ENCODE peak calls at places on chromosome 1, in five cellular contexts. One of them, this sample, is unnamed.
A peak's percentile ranks its signal among the peaks of the same experiment; 100 is the strongest.

GRCh38 chr1:24803987-24804530 is 58.8 kb downstream of the CLIC4 start:
- DNase-seq in uterus: no peak
- DNase-seq in esophagus squamous epithelium: no peak
- DNase-seq in lower leg skin: no peak
- DNase-seq in GM20000: no peak
- DNase-seq in this sample: peak; percentile 25

GRCh38 chr1:79633456-79633855 is 626.9 kb upstream of the ADGRL4 start:
- DNase-seq in esophagus squamous epithelium: no peak
- DNase-seq in lower leg skin: no peak
- DNase-seq in GM20000: no peak
- DNase-seq in uterus: no peak
- DNase-seq in this sample: no peak

GRCh38 chr1:7504438-7504720 is 266.7 kb upstream of the VAMP3 start:
- DNase-seq in esophagus squamous epithelium: no peak
- DNase-seq in lower leg skin: no peak
- DNase-seq in GM20000: no peak
- DNase-seq in uterus: no peak
- DNase-seq in this sample: no peak

GRCh38 chr1:94033849-94034248 is 87.1 kb downstream of the ABCA4 start:
- DNase-seq in uterus: no peak
- DNase-seq in GM20000: no peak
- DNase-seq in lower leg skin: no peak
- DNase-seq in esophagus squamous epithelium: no peak
- DNase-seq in this sample: no peak

GRCh38 chr1:101451888-101452287 is 215.1 kb downstream of the S1PR1 start:
- DNase-seq in lower leg skin: no peak
- DNase-seq in uterus: no peak
- DNase-seq in GM20000: no peak
- DNase-seq in esophagus squamous epithelium: no peak
- DNase-seq in this sample: peak; percentile 13

GRCh38 chr1:42128984-42129383 is 24.2 kb upstream of the GUCA2B start:
- DNase-seq in GM20000: no peak
- DNase-seq in lower leg skin: no peak
- DNase-seq in esophagus squamous epithelium: no peak
- DNase-seq in uterus: no peak
- DNase-seq in this sample: no peak

GRCh38 chr1:15703562-15703961 is 19.4 kb downstream of the PLEKHM2 start:
- DNase-seq in uterus: peak; percentile 86
- DNase-seq in esophagus squamous epithelium: no peak
- DNase-seq in lower leg skin: peak; percentile 86
- DNase-seq in GM20000: no peak
- DNase-seq in this sample: no peak

GRCh38 chr1:43521078-43521477 is 9.6 kb upstream of the PTPRF start:
- DNase-seq in esophagus squamous epithelium: no peak
- DNase-seq in lower leg skin: no peak
- DNase-seq in uterus: no peak
- DNase-seq in GM20000: no peak
- DNase-seq in this sample: no peak

DNA sequence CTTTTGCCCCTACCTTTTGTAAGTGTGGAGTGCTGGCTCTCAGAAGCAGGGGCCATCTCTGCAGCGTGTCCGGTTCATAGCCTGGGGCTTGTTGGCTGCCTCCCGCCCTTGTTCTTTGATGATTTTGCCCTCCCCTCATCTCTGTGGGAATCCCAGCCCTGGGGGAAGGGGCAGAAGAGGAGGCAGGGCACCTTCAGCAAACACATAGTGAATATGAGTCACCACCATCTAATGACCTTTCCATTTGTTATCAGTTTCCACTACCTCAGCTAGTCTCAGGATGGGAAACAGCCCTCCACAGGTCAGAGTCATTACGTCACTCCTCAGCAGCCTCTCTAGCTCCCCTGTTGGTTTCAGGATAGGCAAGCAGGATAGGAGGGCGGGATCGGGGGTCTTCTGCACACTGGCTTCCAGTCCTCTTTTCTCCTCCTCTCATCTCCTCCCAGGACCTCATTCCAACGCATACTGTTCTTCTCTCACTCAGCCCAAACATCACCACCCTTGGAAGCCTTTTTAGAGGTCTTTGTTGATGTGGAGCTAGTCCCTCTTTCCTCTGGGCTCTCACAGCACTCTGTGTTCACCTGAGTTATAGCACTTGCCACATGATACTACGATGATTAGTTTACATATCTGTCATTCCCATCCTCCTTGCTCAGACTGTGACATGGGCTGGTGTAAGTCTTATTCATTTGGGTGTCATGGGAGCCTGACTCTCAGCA is 15.8 kb downstream of the GADD45A start:
- DNase-seq in esophagus squamous epithelium: no peak
- DNase-seq in GM20000: peak; percentile 16
- DNase-seq in lower leg skin: no peak
- DNase-seq in uterus: no peak
- DNase-seq in this sample: peak; percentile 50
- TF ChIP-seq CTCF in esophagus squamous epithelium: no peak
- TF ChIP-seq CTCF in GM20000: no peak
- TF ChIP-seq CTCF in lower leg skin: no peak
- TF ChIP-seq CTCF in uterus: no peak
- TF ChIP-seq CTCF in this sample: no peak

DNA sequence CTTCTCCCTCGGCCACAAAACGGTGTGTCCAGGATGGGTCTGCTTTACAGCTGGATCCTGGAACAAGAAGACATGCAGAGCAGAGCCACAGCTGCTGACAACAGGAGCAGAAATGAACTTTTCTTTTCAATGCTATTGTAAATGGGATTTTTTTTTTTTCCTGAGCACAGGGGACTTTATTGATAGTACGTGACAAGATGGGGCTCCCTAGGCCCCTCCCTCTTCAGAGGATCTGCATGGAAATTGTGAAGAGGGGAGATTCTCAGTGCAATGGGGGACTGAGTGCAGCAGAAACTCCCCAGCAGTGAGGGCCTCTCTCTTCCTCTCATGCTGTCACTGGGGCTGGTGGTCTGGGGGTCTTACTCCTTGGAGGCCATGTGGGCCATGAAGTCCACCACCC is 40.8 kb upstream of the CD2 start:
- DNase-seq in uterus: no peak
- DNase-seq in GM20000: no peak
- DNase-seq in lower leg skin: no peak
- DNase-seq in esophagus squamous epithelium: no peak
- DNase-seq in this sample: no peak
- TF ChIP-seq CTCF in uterus: no peak
- TF ChIP-seq CTCF in GM20000: no peak
- TF ChIP-seq CTCF in lower leg skin: no peak
- TF ChIP-seq CTCF in esophagus squamous epithelium: no peak
- TF ChIP-seq CTCF in this sample: no peak

GRCh38 chr1:1794999-1795398 is 16.7 kb upstream of the NADK start:
- DNase-seq in esophagus squamous epithelium: no peak
- DNase-seq in GM20000: no peak
- DNase-seq in lower leg skin: no peak
- DNase-seq in uterus: no peak
- DNase-seq in this sample: no peak

GRCh38 chr1:1797731-1798341 is 19.6 kb upstream of the NADK start:
- DNase-seq in uterus: no peak
- DNase-seq in GM20000: no peak
- DNase-seq in esophagus squamous epithelium: no peak
- DNase-seq in lower leg skin: no peak
- DNase-seq in this sample: no peak

GRCh38 chr1:1799716-1800115 is 21.4 kb upstream of the NADK start:
- DNase-seq in lower leg skin: no peak
- DNase-seq in uterus: no peak
- DNase-seq in GM20000: peak; percentile 82
- DNase-seq in esophagus squamous epithelium: no peak
- DNase-seq in this sample: peak; percentile 87

GRCh38 chr1:1793481-1794244 is 15.4 kb upstream of the NADK start:
- DNase-seq in esophagus squamous epithelium: no peak
- DNase-seq in uterus: no peak
- DNase-seq in GM20000: no peak
- DNase-seq in lower leg skin: no peak
- DNase-seq in this sample: no peak

DNA sequence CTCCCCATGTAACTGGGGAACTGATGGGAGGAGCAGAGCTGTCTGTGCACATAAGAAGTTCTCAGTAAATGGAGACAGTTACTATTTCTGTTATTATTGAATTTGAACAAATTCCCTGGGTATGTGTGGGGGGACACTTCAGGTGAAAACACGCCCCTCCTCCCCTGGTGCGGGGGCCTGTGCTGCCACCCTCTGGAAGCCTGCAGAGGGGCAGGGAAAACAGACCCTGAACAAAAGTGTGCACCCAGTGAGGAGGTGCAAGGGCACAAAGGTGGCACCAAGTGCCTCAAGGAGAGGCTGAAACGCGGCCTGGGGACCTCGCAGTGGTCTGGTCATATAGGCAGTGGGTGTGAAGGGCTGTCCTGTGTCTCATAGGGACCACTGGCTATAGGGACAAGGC is 18.2 kb upstream of the NADK start:
- DNase-seq in uterus: no peak
- DNase-seq in lower leg skin: no peak
- DNase-seq in esophagus squamous epithelium: no peak
- DNase-seq in GM20000: no peak
- DNase-seq in this sample: no peak
- TF ChIP-seq CTCF in uterus: no peak
- TF ChIP-seq CTCF in lower leg skin: no peak
- TF ChIP-seq CTCF in esophagus squamous epithelium: no peak
- TF ChIP-seq CTCF in GM20000: no peak
- TF ChIP-seq CTCF in this sample: peak; percentile 7

DNA sequence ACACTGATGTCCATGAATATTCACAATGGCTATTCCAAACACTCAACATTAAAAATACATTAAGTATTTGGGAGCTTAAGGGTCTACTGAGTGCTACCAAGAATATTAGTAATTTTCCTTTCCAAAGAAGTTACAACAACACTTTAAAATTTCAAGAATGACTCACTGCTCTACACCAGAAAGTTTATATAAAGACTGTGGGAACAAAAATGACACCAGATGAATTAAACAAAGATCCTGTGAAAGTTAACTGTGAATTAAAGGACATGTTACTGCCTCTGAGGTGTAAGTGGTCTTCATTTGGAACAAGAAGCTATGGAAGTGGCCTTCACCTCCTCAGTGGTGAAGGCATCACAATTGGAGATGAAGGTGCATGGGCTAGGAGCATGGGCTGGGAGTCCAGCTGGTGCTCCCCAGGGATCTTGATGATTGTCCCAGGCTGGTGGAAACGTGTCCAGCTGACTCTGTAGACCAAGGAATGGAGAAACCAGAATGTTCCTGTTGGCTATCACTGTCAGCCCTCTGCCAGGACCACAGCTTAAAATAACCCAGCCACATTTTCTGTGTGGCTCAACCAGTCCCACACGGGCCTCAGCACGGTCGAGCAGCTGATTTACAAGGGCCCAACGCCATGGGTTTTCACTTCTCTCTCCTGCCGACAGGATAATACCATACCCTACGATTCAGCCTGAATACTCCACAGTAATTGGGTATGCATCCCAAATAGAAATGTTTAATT is 28.8 kb downstream of the TAF5L start:
- DNase-seq in lower leg skin: peak; percentile 46
- DNase-seq in GM20000: no peak
- DNase-seq in uterus: peak; percentile 35
- DNase-seq in esophagus squamous epithelium: no peak
- DNase-seq in this sample: no peak
- TF ChIP-seq CTCF in lower leg skin: no peak
- TF ChIP-seq CTCF in GM20000: no peak
- TF ChIP-seq CTCF in uterus: no peak
- TF ChIP-seq CTCF in esophagus squamous epithelium: no peak
- TF ChIP-seq CTCF in this sample: no peak

GRCh38 chr1:163361123-163361934 is 39.6 kb downstream of the NUF2 start:
- DNase-seq in esophagus squamous epithelium: no peak
- DNase-seq in GM20000: peak; percentile 4
- DNase-seq in uterus: no peak
- DNase-seq in lower leg skin: no peak
- DNase-seq in this sample: no peak
- TF ChIP-seq CTCF in esophagus squamous epithelium: peak; percentile 28
- TF ChIP-seq CTCF in GM20000: peak; percentile 57
- TF ChIP-seq CTCF in uterus: no peak
- TF ChIP-seq CTCF in lower leg skin: no peak
- TF ChIP-seq CTCF in this sample: peak; percentile 62

DNA sequence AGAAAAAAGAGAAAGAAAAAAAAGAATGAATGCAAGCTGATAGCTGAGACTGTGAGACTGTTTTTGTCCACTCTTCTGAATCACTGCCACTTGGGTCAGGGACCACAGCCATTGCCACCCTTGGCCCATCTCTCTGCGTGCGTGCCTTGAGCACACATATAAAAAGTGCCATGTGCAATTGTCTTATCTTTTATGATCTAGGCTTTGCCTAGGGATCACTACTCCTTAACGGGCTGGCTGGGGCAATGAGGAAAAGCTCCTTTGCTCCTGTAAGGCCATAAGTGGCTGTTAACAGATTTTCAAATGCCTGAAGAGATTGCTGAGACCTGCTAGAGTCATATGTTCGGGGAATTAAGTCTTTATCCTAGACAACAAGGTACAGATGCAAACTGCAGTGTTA is 8.2 kb downstream of the SPATA46 start:
- DNase-seq in esophagus squamous epithelium: no peak
- DNase-seq in GM20000: no peak
- DNase-seq in lower leg skin: no peak
- DNase-seq in uterus: no peak
- DNase-seq in this sample: no peak
- TF ChIP-seq CTCF in esophagus squamous epithelium: no peak
- TF ChIP-seq CTCF in GM20000: no peak
- TF ChIP-seq CTCF in lower leg skin: no peak
- TF ChIP-seq CTCF in uterus: no peak
- TF ChIP-seq CTCF in this sample: no peak

GRCh38 chr1:116166011-116166571 is 54.9 kb downstream of the MAB21L3 start:
- DNase-seq in esophagus squamous epithelium: no peak
- DNase-seq in uterus: no peak
- DNase-seq in lower leg skin: no peak
- DNase-seq in GM20000: no peak
- DNase-seq in this sample: no peak

GRCh38 chr1:116165572-116165971 is 54.4 kb downstream of the MAB21L3 start:
- DNase-seq in uterus: peak; percentile 43
- DNase-seq in esophagus squamous epithelium: no peak
- DNase-seq in lower leg skin: no peak
- DNase-seq in GM20000: no peak
- DNase-seq in this sample: no peak

GRCh38 chr1:116163533-116163932 is 52.3 kb downstream of the MAB21L3 start:
- DNase-seq in lower leg skin: no peak
- DNase-seq in GM20000: no peak
- DNase-seq in esophagus squamous epithelium: no peak
- DNase-seq in uterus: no peak
- DNase-seq in this sample: no peak

GRCh38 chr1:116164056-116164889 is 53.1 kb downstream of the MAB21L3 start:
- DNase-seq in esophagus squamous epithelium: no peak
- DNase-seq in GM20000: no peak
- DNase-seq in lower leg skin: no peak
- DNase-seq in uterus: no peak
- DNase-seq in this sample: no peak

DNA sequence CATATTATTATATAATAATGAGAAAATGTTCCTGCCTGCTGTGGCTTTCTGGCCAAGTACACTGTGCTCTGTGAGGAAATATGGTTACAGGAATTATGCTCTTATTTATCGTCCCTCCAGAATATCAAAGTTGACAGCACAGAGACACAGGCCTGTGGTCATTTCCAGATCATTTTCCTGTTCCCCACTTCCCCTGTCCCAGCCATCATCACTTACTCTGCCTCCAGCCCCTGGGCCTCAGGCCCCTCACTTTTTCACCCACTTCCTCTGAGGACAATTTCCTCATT is 53.6 kb downstream of the MAB21L3 start:
- DNase-seq in esophagus squamous epithelium: no peak
- DNase-seq in lower leg skin: no peak
- DNase-seq in GM20000: no peak
- DNase-seq in uterus: no peak
- DNase-seq in this sample: no peak
- TF ChIP-seq CTCF in esophagus squamous epithelium: no peak
- TF ChIP-seq CTCF in lower leg skin: no peak
- TF ChIP-seq CTCF in GM20000: no peak
- TF ChIP-seq CTCF in uterus: no peak
- TF ChIP-seq CTCF in this sample: no peak

GRCh38 chr1:92739669-92740524 is 45.0 kb downstream of the EVI5 start:
- DNase-seq in lower leg skin: no peak
- DNase-seq in uterus: no peak
- DNase-seq in GM20000: no peak
- DNase-seq in esophagus squamous epithelium: no peak
- DNase-seq in this sample: no peak

GRCh38 chr1:92736395-92736794 is 48.5 kb downstream of the EVI5 start:
- DNase-seq in lower leg skin: no peak
- DNase-seq in uterus: no peak
- DNase-seq in esophagus squamous epithelium: no peak
- DNase-seq in GM20000: peak; percentile 9
- DNase-seq in this sample: no peak
- TF ChIP-seq CTCF in lower leg skin: no peak
- TF ChIP-seq CTCF in uterus: no peak
- TF ChIP-seq CTCF in esophagus squamous epithelium: no peak
- TF ChIP-seq CTCF in GM20000: no peak
- TF ChIP-seq CTCF in this sample: no peak

This sample was measured in GM13976.